ENCODE peak calls at places on chromosomes 11 and 22, in eight cellular contexts. One of them, this sample, is unnamed.

GRCh38 chr11:118892515-118892914 is 8.8 kb downstream of the CXCR5 start:
- DNase-seq in NCI-H2029 treated with DMSO at 0.1 percent for 48 hours: peak
- DNase-seq in SJSA1: no peak
- DNase-seq in stimulated activated CD8-positive, alpha-beta memory T cell treated with anti-CD3 and anti-CD28 coated beads, Interleukin-15, amount 100 ng/mL, for 1 hour: no peak
- DNase-seq in germinal center: peak
- DNase-seq in iPS-NIHi11: no peak
- DNase-seq in stimulated activated CD4-positive, alpha-beta T cell treated with anti-CD3 and anti-CD28 coated beads, TNF-alpha, amount 100 ng/mL, for 4 hours: no peak
- DNase-seq in esophagus muscularis mucosa: no peak
- DNase-seq in this sample: no peak

GRCh38 chr22:23397618-23398567 is 182.2 kb downstream of the IGLL1 start:
- DNase-seq in SJSA1: no peak
- DNase-seq in stimulated activated CD4-positive, alpha-beta T cell treated with anti-CD3 and anti-CD28 coated beads, TNF-alpha, amount 100 ng/mL, for 4 hours: no peak
- DNase-seq in NCI-H2029 treated with DMSO at 0.1 percent for 48 hours: no peak
- DNase-seq in esophagus muscularis mucosa: no peak
- DNase-seq in stimulated activated CD8-positive, alpha-beta memory T cell treated with anti-CD3 and anti-CD28 coated beads, Interleukin-15, amount 100 ng/mL, for 1 hour: no peak
- DNase-seq in iPS-NIHi11: no peak
- DNase-seq in germinal center: no peak
- DNase-seq in this sample: no peak

GRCh38 chr22:29072193-29072978 is 449 bp upstream of the KREMEN1 start:
- DNase-seq in esophagus muscularis mucosa: no peak
- DNase-seq in NCI-H2029 treated with DMSO at 0.1 percent for 48 hours: peak
- DNase-seq in stimulated activated CD4-positive, alpha-beta T cell treated with anti-CD3 and anti-CD28 coated beads, TNF-alpha, amount 100 ng/mL, for 4 hours: peak
- DNase-seq in germinal center: peak
- DNase-seq in stimulated activated CD8-positive, alpha-beta memory T cell treated with anti-CD3 and anti-CD28 coated beads, Interleukin-15, amount 100 ng/mL, for 1 hour: peak
- DNase-seq in iPS-NIHi11: peak
- DNase-seq in SJSA1: peak
- DNase-seq in this sample: peak

GRCh38 chr11:36361472-36361871 is 65.4 kb downstream of the PRR5L start:
- DNase-seq in esophagus muscularis mucosa: no peak
- DNase-seq in stimulated activated CD4-positive, alpha-beta T cell treated with anti-CD3 and anti-CD28 coated beads, TNF-alpha, amount 100 ng/mL, for 4 hours: no peak
- DNase-seq in SJSA1: no peak
- DNase-seq in stimulated activated CD8-positive, alpha-beta memory T cell treated with anti-CD3 and anti-CD28 coated beads, Interleukin-15, amount 100 ng/mL, for 1 hour: no peak
- DNase-seq in NCI-H2029 treated with DMSO at 0.1 percent for 48 hours: no peak
- DNase-seq in germinal center: no peak
- DNase-seq in iPS-NIHi11: no peak
- DNase-seq in this sample: no peak

GRCh38 chr11:2549491-2549875 is 104.7 kb downstream of the KCNQ1 start:
- DNase-seq in SJSA1: no peak
- DNase-seq in germinal center: no peak
- DNase-seq in stimulated activated CD8-positive, alpha-beta memory T cell treated with anti-CD3 and anti-CD28 coated beads, Interleukin-15, amount 100 ng/mL, for 1 hour: no peak
- DNase-seq in stimulated activated CD4-positive, alpha-beta T cell treated with anti-CD3 and anti-CD28 coated beads, TNF-alpha, amount 100 ng/mL, for 4 hours: no peak
- DNase-seq in NCI-H2029 treated with DMSO at 0.1 percent for 48 hours: no peak
- DNase-seq in iPS-NIHi11: no peak
- DNase-seq in esophagus muscularis mucosa: no peak
- DNase-seq in this sample: no peak

GRCh38 chr11:76291576-76292526 is 85.5 kb upstream of the WNT11 start:
- DNase-seq in germinal center: no peak
- DNase-seq in stimulated activated CD8-positive, alpha-beta memory T cell treated with anti-CD3 and anti-CD28 coated beads, Interleukin-15, amount 100 ng/mL, for 1 hour: no peak
- DNase-seq in stimulated activated CD4-positive, alpha-beta T cell treated with anti-CD3 and anti-CD28 coated beads, TNF-alpha, amount 100 ng/mL, for 4 hours: no peak
- DNase-seq in SJSA1: no peak
- DNase-seq in iPS-NIHi11: no peak
- DNase-seq in NCI-H2029 treated with DMSO at 0.1 percent for 48 hours: peak
- DNase-seq in esophagus muscularis mucosa: no peak
- DNase-seq in this sample: no peak

GRCh38 chr11:368414-369335 is 624 bp upstream of the B4GALNT4 start:
- DNase-seq in SJSA1: no peak
- DNase-seq in germinal center: no peak
- DNase-seq in NCI-H2029 treated with DMSO at 0.1 percent for 48 hours: no peak
- DNase-seq in iPS-NIHi11: no peak
- DNase-seq in stimulated activated CD4-positive, alpha-beta T cell treated with anti-CD3 and anti-CD28 coated beads, TNF-alpha, amount 100 ng/mL, for 4 hours: no peak
- DNase-seq in stimulated activated CD8-positive, alpha-beta memory T cell treated with anti-CD3 and anti-CD28 coated beads, Interleukin-15, amount 100 ng/mL, for 1 hour: no peak
- DNase-seq in esophagus muscularis mucosa: no peak
- DNase-seq in this sample: no peak

GRCh38 chr22:40660725-40661124 is 18.6 kb upstream of the MCHR1 start:
- DNase-seq in stimulated activated CD4-positive, alpha-beta T cell treated with anti-CD3 and anti-CD28 coated beads, TNF-alpha, amount 100 ng/mL, for 4 hours: no peak
- DNase-seq in NCI-H2029 treated with DMSO at 0.1 percent for 48 hours: no peak
- DNase-seq in iPS-NIHi11: no peak
- DNase-seq in germinal center: no peak
- DNase-seq in stimulated activated CD8-positive, alpha-beta memory T cell treated with anti-CD3 and anti-CD28 coated beads, Interleukin-15, amount 100 ng/mL, for 1 hour: no peak
- DNase-seq in esophagus muscularis mucosa: no peak
- DNase-seq in SJSA1: no peak
- DNase-seq in this sample: no peak

GRCh38 chr11:10351768-10352641 is 47.1 kb downstream of the ADM start:
- DNase-seq in esophagus muscularis mucosa: peak
- DNase-seq in NCI-H2029 treated with DMSO at 0.1 percent for 48 hours: peak
- DNase-seq in germinal center: no peak
- DNase-seq in SJSA1: peak
- DNase-seq in iPS-NIHi11: peak
- DNase-seq in stimulated activated CD4-positive, alpha-beta T cell treated with anti-CD3 and anti-CD28 coated beads, TNF-alpha, amount 100 ng/mL, for 4 hours: no peak
- DNase-seq in stimulated activated CD8-positive, alpha-beta memory T cell treated with anti-CD3 and anti-CD28 coated beads, Interleukin-15, amount 100 ng/mL, for 1 hour: no peak
- DNase-seq in this sample: peak

GRCh38 chr11:121321614-121322243 is 29.2 kb downstream of the SC5D start:
- DNase-seq in iPS-NIHi11: peak
- DNase-seq in germinal center: peak
- DNase-seq in SJSA1: no peak
- DNase-seq in esophagus muscularis mucosa: no peak
- DNase-seq in NCI-H2029 treated with DMSO at 0.1 percent for 48 hours: peak
- DNase-seq in stimulated activated CD4-positive, alpha-beta T cell treated with anti-CD3 and anti-CD28 coated beads, TNF-alpha, amount 100 ng/mL, for 4 hours: no peak
- DNase-seq in stimulated activated CD8-positive, alpha-beta memory T cell treated with anti-CD3 and anti-CD28 coated beads, Interleukin-15, amount 100 ng/mL, for 1 hour: peak
- DNase-seq in this sample: peak

This sample was measured in cerebellum.